ENCODE peak calls at places on chromosomes 11 and 22, in seven cellular contexts. Q is psoas muscle, I is brain microvascular endothelial cell, V is colonic mucosa, J is lower leg skin, H is fibroblast of pulmonary artery, L is activated B cell treated with CpG ODN at 0.5 μM for 24 hours. R is an unnamed sample.

GRCh38 chr11:17770048-17770652 is 35.6 kb downstream of the KCNC1 start:
- DNase-seq in Q (peak), I (no peak), V (peak), J (no peak), H (no peak), L (no peak), R (no peak)

GRCh38 chr11:32229566-32230240 is 138.8 kb downstream of the RCN1 start:
- DNase-seq in Q (no peak), I (no peak), V (no peak), J (peak), H (no peak), L (no peak), R (no peak)

GRCh38 chr11:118241191-118242098 is 10.7 kb downstream of the MPZL3 start:
- DNase-seq in Q (no peak), I (no peak), V (peak), J (no peak), H (peak), L (no peak), R (no peak)

GRCh38 chr11:2940166-2940929 is 11.1 kb upstream of the PHLDA2 start:
- DNase-seq in Q (peak), I (no peak), V (peak), J (no peak), H (peak), L (no peak), R (no peak)

GRCh38 chr22:36027960-36028645 is 521 bp downstream of the RBFOX2 start:
- DNase-seq in Q (no peak), I (no peak), V (peak), J (peak), H (no peak), L (no peak), R (no peak)

GRCh38 chr11:30917859-30918478 is 331.8 kb upstream of the MPPED2 start:
- DNase-seq in Q (no peak), I (peak), V (no peak), J (no peak), H (peak), L (no peak), R (no peak)

GRCh38 chr11:73077454-73077853 is 64.7 kb downstream of the FCHSD2 start:
- DNase-seq in Q (no peak), I (no peak), V (no peak), J (no peak), H (no peak), L (no peak), R (no peak)

GRCh38 chr22:40289991-40290459 is 56.3 kb upstream of the ADSL start:
- DNase-seq in Q (no peak), I (peak), V (no peak), J (no peak), H (no peak), L (no peak), R (no peak)

GRCh38 chr22:44445731-44446130 is 52.3 kb downstream of the RTL6 start:
- DNase-seq in Q (no peak), I (no peak), V (no peak), J (peak), H (no peak), L (no peak), R (no peak)

GRCh38 chr22:48944756-48945620 is 882.7 kb downstream of the BRD1 start:
- DNase-seq in Q (no peak), I (no peak), V (peak), J (peak), H (no peak), L (no peak), R (no peak)

GRCh38 chr22:36546092-36546804 is 17.3 kb upstream of the EIF3D start:
- DNase-seq in Q (peak), I (peak), V (no peak), J (no peak), H (peak), L (no peak), R (no peak)

GRCh38 chr11:45264839-45265515 is 21.2 kb downstream of the SYT13 start:
- DNase-seq in Q (no peak), I (peak), V (no peak), J (no peak), H (peak), L (no peak), R (no peak)

GRCh38 chr11:102268083-102268984 is 49.0 kb upstream of the BIRC3 start:
- DNase-seq in Q (peak), I (peak), V (peak), J (peak), H (peak), L (peak), R (peak)

GRCh38 chr11:118045191-118045590 is 31.7 kb upstream of the TMPRSS4 start:
- DNase-seq in Q (no peak), I (no peak), V (no peak), J (no peak), H (no peak), L (no peak), R (no peak)

GRCh38 chr22:20000246-20001081 is 16.2 kb downstream of the ARVCF start:
- DNase-seq in Q (peak), I (no peak), V (no peak), J (no peak), H (no peak), L (no peak), R (peak)

DNA sequence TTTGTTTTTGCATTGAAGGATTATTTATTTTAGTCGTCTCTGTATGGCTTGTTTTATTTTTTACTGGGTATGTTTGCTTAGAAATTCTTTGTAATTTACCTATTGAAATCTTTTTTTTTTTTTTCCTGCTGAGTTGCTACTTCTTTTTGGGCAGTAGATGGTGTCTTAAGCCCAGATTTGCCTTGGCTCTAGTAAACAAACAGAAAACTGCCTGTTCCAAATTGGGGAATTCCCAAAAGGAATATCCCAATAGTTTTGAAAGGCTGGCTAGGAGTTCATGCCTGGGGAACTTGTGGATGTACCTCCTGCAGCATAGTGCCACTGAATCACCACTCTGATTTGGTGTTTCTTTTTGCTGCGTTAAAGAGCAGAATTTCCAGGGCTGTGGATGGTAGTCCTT is 17.7 kb downstream of the PAMR1 start:
- DNase-seq in Q (no peak), I (no peak), V (no peak), J (no peak), H (peak), L (no peak), R (no peak)
- TF ChIP-seq CTCF in Q (no peak), I (no peak), V (no peak), J (no peak), H (peak), L (no peak), R (no peak)

GRCh38 chr11:128195756-128196155 is 391.6 kb downstream of the ETS1 start:
- DNase-seq in Q (no peak), I (no peak), V (no peak), J (no peak), H (no peak), L (no peak), R (no peak)

GRCh38 chr11:128194226-128194625 is 393.1 kb downstream of the ETS1 start:
- DNase-seq in Q (no peak), I (no peak), V (no peak), J (no peak), H (peak), L (no peak), R (no peak)

GRCh38 chr11:128198206-128198605 is 389.2 kb downstream of the ETS1 start:
- DNase-seq in Q (no peak), I (no peak), V (no peak), J (no peak), H (peak), L (no peak), R (no peak)

GRCh38 chr11:128195057-128195751 is 392.2 kb downstream of the ETS1 start:
- DNase-seq in Q (no peak), I (no peak), V (no peak), J (no peak), H (peak), L (no peak), R (no peak)

GRCh38 chr11:128196235-128196634 is 391.1 kb downstream of the ETS1 start:
- DNase-seq in Q (no peak), I (no peak), V (no peak), J (no peak), H (no peak), L (no peak), R (no peak)
- TF ChIP-seq CTCF in Q (no peak), I (no peak), V (no peak), J (no peak), H (no peak), L (no peak), R (no peak)

GRCh38 chr11:100404907-100405306 is 282.2 kb upstream of the ARHGAP42 start:
- DNase-seq in Q (no peak), I (no peak), V (no peak), J (peak), H (no peak), L (no peak), R (no peak)
- TF ChIP-seq CTCF in Q (no peak), I (no peak), V (no peak), J (no peak), H (no peak), L (no peak), R (no peak)

DNA sequence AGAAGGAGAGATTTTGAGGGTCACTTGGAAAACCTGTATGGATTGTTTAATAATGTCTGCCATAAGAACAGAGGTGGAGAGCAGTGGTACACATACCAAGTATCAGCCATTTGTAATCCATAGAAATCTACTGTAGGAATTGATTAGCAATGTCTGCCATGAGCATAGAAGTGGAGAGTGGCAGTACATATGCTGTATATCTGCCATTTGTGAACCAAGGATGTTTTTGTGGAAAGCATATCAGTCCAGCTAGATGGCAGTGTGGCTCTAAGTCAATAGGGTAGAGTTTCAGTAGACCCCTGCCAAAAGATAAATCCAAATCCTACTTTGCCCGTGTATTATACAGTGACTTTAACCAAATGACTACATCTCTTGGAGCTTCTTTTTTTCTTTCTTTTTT is 82.9 kb upstream of the SEZ6L start:
- DNase-seq in Q (no peak), I (no peak), V (no peak), J (no peak), H (no peak), L (no peak), R (no peak)
- TF ChIP-seq CTCF in Q (peak), I (no peak), V (no peak), J (no peak), H (no peak), L (no peak), R (no peak)

GRCh38 chr11:33775832-33776231 is 1.5 kb upstream of the FBXO3 start:
- DNase-seq in Q (no peak), I (no peak), V (no peak), J (no peak), H (no peak), L (no peak), R (no peak)
- TF ChIP-seq CTCF in Q (no peak), I (no peak), V (no peak), J (no peak), H (no peak), L (no peak), R (no peak)

GRCh38 chr11:6755953-6756347 is 15.8 kb downstream of the OR2AG2 start:
- DNase-seq in Q (no peak), I (no peak), V (no peak), J (no peak), H (no peak), L (no peak), R (no peak)
- TF ChIP-seq CTCF in Q (no peak), I (no peak), V (no peak), J (no peak), H (no peak), L (no peak), R (no peak)

GRCh38 chr11:65552413-65552951 is 5.7 kb downstream of the LTBP3 start:
- DNase-seq in Q (no peak), I (no peak), V (no peak), J (no peak), H (no peak), L (no peak), R (no peak)
- TF ChIP-seq CTCF in Q (no peak), I (no peak), V (peak), J (no peak), H (no peak), L (no peak), R (no peak)

GRCh38 chr11:85048801-85049200 is 578.3 kb downstream of the DLG2 start:
- DNase-seq in Q (no peak), I (no peak), V (no peak), J (no peak), H (no peak), L (no peak), R (no peak)
- TF ChIP-seq CTCF in Q (no peak), I (no peak), V (no peak), J (no peak), H (no peak), L (no peak), R (no peak)

R was measured in heart right ventricle.